ENCODE peak calls at places on chromosomes 2 and 18, in ten cellular contexts. One of them, this sample, is unnamed.

GRCh38 chr18:79396431-79397287 is 929 bp downstream of the NFATC1 start:
- DNase-seq in ELR: peak
- DNase-seq in mesothelial cell of epicardium: peak
- DNase-seq in NCI-H146: peak
- DNase-seq in left colon: peak
- DNase-seq in NCI-H1417: peak
- DNase-seq in RCC 7860: no peak
- DNase-seq in NCI-H510A: no peak
- DNase-seq in Calu3: peak
- DNase-seq in CD8-positive, alpha-beta memory T cell: peak
- DNase-seq in this sample: no peak

GRCh38 chr2:176454893-176455810 is 185.9 kb downstream of the MTX2 start:
- DNase-seq in ELR: peak
- DNase-seq in mesothelial cell of epicardium: peak
- DNase-seq in NCI-H146: peak
- DNase-seq in left colon: peak
- DNase-seq in NCI-H1417: peak
- DNase-seq in RCC 7860: peak
- DNase-seq in NCI-H510A: no peak
- DNase-seq in Calu3: peak
- DNase-seq in CD8-positive, alpha-beta memory T cell: peak
- DNase-seq in this sample: peak

GRCh38 chr2:192288290-192288689 is 93.6 kb upstream of the TMEFF2 start:
- DNase-seq in ELR: no peak
- DNase-seq in mesothelial cell of epicardium: no peak
- DNase-seq in NCI-H146: peak
- DNase-seq in left colon: no peak
- DNase-seq in NCI-H1417: peak
- DNase-seq in RCC 7860: no peak
- DNase-seq in NCI-H510A: no peak
- DNase-seq in Calu3: peak
- DNase-seq in CD8-positive, alpha-beta memory T cell: no peak
- DNase-seq in this sample: no peak

GRCh38 chr2:150674283-150674682 is 186.8 kb upstream of the RND3 start:
- DNase-seq in ELR: peak
- DNase-seq in mesothelial cell of epicardium: no peak
- DNase-seq in NCI-H146: no peak
- DNase-seq in left colon: no peak
- DNase-seq in NCI-H1417: no peak
- DNase-seq in RCC 7860: no peak
- DNase-seq in NCI-H510A: no peak
- DNase-seq in Calu3: no peak
- DNase-seq in CD8-positive, alpha-beta memory T cell: no peak
- DNase-seq in this sample: no peak

GRCh38 chr18:43571078-43571689 is 293.9 kb upstream of the SYT4 start:
- DNase-seq in ELR: peak
- DNase-seq in mesothelial cell of epicardium: no peak
- DNase-seq in NCI-H146: peak
- DNase-seq in left colon: peak
- DNase-seq in NCI-H1417: peak
- DNase-seq in RCC 7860: peak
- DNase-seq in NCI-H510A: no peak
- DNase-seq in Calu3: peak
- DNase-seq in CD8-positive, alpha-beta memory T cell: no peak
- DNase-seq in this sample: no peak

GRCh38 chr2:98412751-98413445 is 31.8 kb upstream of the INPP4A start:
- DNase-seq in ELR: peak
- DNase-seq in mesothelial cell of epicardium: no peak
- DNase-seq in NCI-H146: peak
- DNase-seq in left colon: peak
- DNase-seq in NCI-H1417: peak
- DNase-seq in RCC 7860: peak
- DNase-seq in NCI-H510A: no peak
- DNase-seq in Calu3: peak
- DNase-seq in CD8-positive, alpha-beta memory T cell: peak
- DNase-seq in this sample: peak

GRCh38 chr2:71609958-71610357 is 156.6 kb downstream of the DYSF start:
- DNase-seq in ELR: peak
- DNase-seq in mesothelial cell of epicardium: no peak
- DNase-seq in NCI-H146: peak
- DNase-seq in left colon: no peak
- DNase-seq in NCI-H1417: peak
- DNase-seq in RCC 7860: peak
- DNase-seq in NCI-H510A: no peak
- DNase-seq in Calu3: no peak
- DNase-seq in CD8-positive, alpha-beta memory T cell: no peak
- DNase-seq in this sample: no peak

GRCh38 chr2:165064743-165065142 is 109.4 kb upstream of the SLC38A11 start:
- DNase-seq in ELR: no peak
- DNase-seq in mesothelial cell of epicardium: no peak
- DNase-seq in NCI-H146: no peak
- DNase-seq in left colon: no peak
- DNase-seq in NCI-H1417: no peak
- DNase-seq in RCC 7860: no peak
- DNase-seq in NCI-H510A: no peak
- DNase-seq in Calu3: no peak
- DNase-seq in CD8-positive, alpha-beta memory T cell: no peak
- DNase-seq in this sample: no peak

GRCh38 chr18:34224423-34225217 is at the start of gene NOL4:
- DNase-seq in ELR: no peak
- DNase-seq in mesothelial cell of epicardium: peak
- DNase-seq in NCI-H146: peak
- DNase-seq in left colon: peak
- DNase-seq in NCI-H1417: peak
- DNase-seq in RCC 7860: no peak
- DNase-seq in NCI-H510A: peak
- DNase-seq in Calu3: peak
- DNase-seq in CD8-positive, alpha-beta memory T cell: no peak
- DNase-seq in this sample: no peak

GRCh38 chr18:42072407-42072806 is 117.4 kb downstream of the PIK3C3 start:
- DNase-seq in ELR: no peak
- DNase-seq in mesothelial cell of epicardium: no peak
- DNase-seq in NCI-H146: no peak
- DNase-seq in left colon: no peak
- DNase-seq in NCI-H1417: no peak
- DNase-seq in RCC 7860: no peak
- DNase-seq in NCI-H510A: no peak
- DNase-seq in Calu3: no peak
- DNase-seq in CD8-positive, alpha-beta memory T cell: no peak
- DNase-seq in this sample: peak

GRCh38 chr2:121376851-121377250 is 91.8 kb upstream of the TFCP2L1 start:
- DNase-seq in ELR: no peak
- DNase-seq in mesothelial cell of epicardium: no peak
- DNase-seq in NCI-H146: no peak
- DNase-seq in left colon: no peak
- DNase-seq in NCI-H1417: peak
- DNase-seq in RCC 7860: no peak
- DNase-seq in NCI-H510A: no peak
- DNase-seq in Calu3: no peak
- DNase-seq in CD8-positive, alpha-beta memory T cell: no peak
- DNase-seq in this sample: no peak

GRCh38 chr2:148998162-148998830 is 40.2 kb upstream of the LYPD6B start:
- DNase-seq in ELR: no peak
- DNase-seq in mesothelial cell of epicardium: no peak
- DNase-seq in NCI-H146: no peak
- DNase-seq in left colon: no peak
- DNase-seq in NCI-H1417: no peak
- DNase-seq in RCC 7860: no peak
- DNase-seq in NCI-H510A: no peak
- DNase-seq in Calu3: no peak
- DNase-seq in CD8-positive, alpha-beta memory T cell: no peak
- DNase-seq in this sample: no peak

GRCh38 chr18:49303376-49303775 is 157.1 kb downstream of the DYM start:
- DNase-seq in ELR: no peak
- DNase-seq in mesothelial cell of epicardium: no peak
- DNase-seq in NCI-H146: no peak
- DNase-seq in left colon: no peak
- DNase-seq in NCI-H1417: no peak
- DNase-seq in RCC 7860: no peak
- DNase-seq in NCI-H510A: no peak
- DNase-seq in Calu3: no peak
- DNase-seq in CD8-positive, alpha-beta memory T cell: no peak
- DNase-seq in this sample: no peak

GRCh38 chr2:24209389-24210105 is 34.7 kb downstream of the FAM228A start:
- DNase-seq in ELR: no peak
- DNase-seq in mesothelial cell of epicardium: no peak
- DNase-seq in NCI-H146: no peak
- DNase-seq in left colon: no peak
- DNase-seq in NCI-H1417: no peak
- DNase-seq in RCC 7860: no peak
- DNase-seq in NCI-H510A: no peak
- DNase-seq in Calu3: no peak
- DNase-seq in CD8-positive, alpha-beta memory T cell: no peak
- DNase-seq in this sample: no peak

GRCh38 chr18:13191779-13192178 is 26.8 kb upstream of the LDLRAD4 start:
- DNase-seq in ELR: no peak
- DNase-seq in mesothelial cell of epicardium: no peak
- DNase-seq in NCI-H146: no peak
- DNase-seq in left colon: no peak
- DNase-seq in NCI-H1417: no peak
- DNase-seq in RCC 7860: no peak
- DNase-seq in NCI-H510A: no peak
- DNase-seq in Calu3: peak
- DNase-seq in CD8-positive, alpha-beta memory T cell: no peak
- DNase-seq in this sample: no peak

GRCh38 chr2:72147303-72147970 is at the start of gene CYP26B1:
- DNase-seq in ELR: no peak
- DNase-seq in mesothelial cell of epicardium: peak
- DNase-seq in NCI-H146: peak
- DNase-seq in left colon: peak
- DNase-seq in NCI-H1417: peak
- DNase-seq in RCC 7860: no peak
- DNase-seq in NCI-H510A: no peak
- DNase-seq in Calu3: no peak
- DNase-seq in CD8-positive, alpha-beta memory T cell: no peak
- DNase-seq in this sample: no peak

GRCh38 chr2:224608104-224608503 is 22.9 kb upstream of the CUL3 start:
- DNase-seq in ELR: no peak
- DNase-seq in mesothelial cell of epicardium: no peak
- DNase-seq in NCI-H146: peak
- DNase-seq in left colon: peak
- DNase-seq in NCI-H1417: peak
- DNase-seq in RCC 7860: no peak
- DNase-seq in NCI-H510A: no peak
- DNase-seq in Calu3: no peak
- DNase-seq in CD8-positive, alpha-beta memory T cell: no peak
- DNase-seq in this sample: no peak

GRCh38 chr2:237431856-237432255 is 17.9 kb upstream of the COL6A3 start:
- DNase-seq in ELR: peak
- DNase-seq in mesothelial cell of epicardium: no peak
- DNase-seq in NCI-H146: no peak
- DNase-seq in left colon: no peak
- DNase-seq in NCI-H1417: no peak
- DNase-seq in RCC 7860: no peak
- DNase-seq in NCI-H510A: no peak
- DNase-seq in Calu3: no peak
- DNase-seq in CD8-positive, alpha-beta memory T cell: no peak
- DNase-seq in this sample: no peak

GRCh38 chr2:71453404-71454220 is at the start of gene DYSF:
- DNase-seq in ELR: peak
- DNase-seq in mesothelial cell of epicardium: peak
- DNase-seq in NCI-H146: peak
- DNase-seq in left colon: peak
- DNase-seq in NCI-H1417: peak
- DNase-seq in RCC 7860: no peak
- DNase-seq in NCI-H510A: peak
- DNase-seq in Calu3: no peak
- DNase-seq in CD8-positive, alpha-beta memory T cell: no peak
- DNase-seq in this sample: no peak

GRCh38 chr2:1800306-1800705 is 56.0 kb upstream of the PXDN start:
- DNase-seq in ELR: no peak
- DNase-seq in mesothelial cell of epicardium: no peak
- DNase-seq in NCI-H146: no peak
- DNase-seq in left colon: no peak
- DNase-seq in NCI-H1417: no peak
- DNase-seq in RCC 7860: no peak
- DNase-seq in NCI-H510A: no peak
- DNase-seq in Calu3: no peak
- DNase-seq in CD8-positive, alpha-beta memory T cell: no peak
- DNase-seq in this sample: no peak